ENCODE peak calls at places on chromosome 2, in five cellular contexts. One of them, this sample, is unnamed.

GRCh38 chr2:9422321-9423099 is 818 bp downstream of the ITGB1BP1 start:
- DNase-seq in OCI-LY7: peak
- DNase-seq in neural progenitor cell: peak
- DNase-seq in GM23338: peak
- DNase-seq in GM23248: peak
- DNase-seq in this sample: peak

GRCh38 chr2:14616342-14616741 is 16.2 kb upstream of the LRATD1 start:
- DNase-seq in OCI-LY7: no peak
- DNase-seq in GM23248: no peak
- DNase-seq in neural progenitor cell: no peak
- DNase-seq in GM23338: no peak
- DNase-seq in this sample: no peak

GRCh38 chr2:164145093-164145987 is 409.5 kb upstream of the FIGN start:
- DNase-seq in GM23248: peak
- DNase-seq in GM23338: no peak
- DNase-seq in OCI-LY7: no peak
- DNase-seq in neural progenitor cell: no peak
- DNase-seq in this sample: no peak

GRCh38 chr2:96533292-96534073 is 3.1 kb upstream of the ARID5A start:
- DNase-seq in GM23338: no peak
- DNase-seq in GM23248: peak
- DNase-seq in OCI-LY7: no peak
- DNase-seq in neural progenitor cell: no peak
- DNase-seq in this sample: no peak

GRCh38 chr2:239758325-239758877 is 266.7 kb downstream of the NDUFA10 start:
- DNase-seq in neural progenitor cell: no peak
- DNase-seq in GM23338: no peak
- DNase-seq in OCI-LY7: no peak
- DNase-seq in GM23248: peak
- DNase-seq in this sample: peak

GRCh38 chr2:57981369-57981768 is 65.2 kb upstream of the VRK2 start:
- DNase-seq in OCI-LY7: no peak
- DNase-seq in GM23248: peak
- DNase-seq in neural progenitor cell: no peak
- DNase-seq in GM23338: no peak
- DNase-seq in this sample: no peak

GRCh38 chr2:192000196-192000990 is 153.5 kb upstream of the CAVIN2 start:
- DNase-seq in GM23338: no peak
- DNase-seq in neural progenitor cell: no peak
- DNase-seq in OCI-LY7: no peak
- DNase-seq in GM23248: no peak
- DNase-seq in this sample: no peak

GRCh38 chr2:219001100-219001576 is 7.9 kb upstream of the CRYBA2 start:
- DNase-seq in neural progenitor cell: no peak
- DNase-seq in GM23248: no peak
- DNase-seq in GM23338: no peak
- DNase-seq in OCI-LY7: no peak
- DNase-seq in this sample: peak

GRCh38 chr2:61967262-61967661 is 61.8 kb downstream of the COMMD1 start:
- DNase-seq in neural progenitor cell: no peak
- DNase-seq in OCI-LY7: no peak
- DNase-seq in GM23338: no peak
- DNase-seq in GM23248: no peak
- DNase-seq in this sample: no peak

GRCh38 chr2:151799886-151800292 is 28.3 kb downstream of the ARL5A start:
- DNase-seq in GM23248: no peak
- DNase-seq in GM23338: no peak
- DNase-seq in neural progenitor cell: no peak
- DNase-seq in OCI-LY7: no peak
- DNase-seq in this sample: no peak

GRCh38 chr2:24047703-24048033 is 477 bp upstream of the WDCP start:
- DNase-seq in OCI-LY7: no peak
- DNase-seq in neural progenitor cell: no peak
- DNase-seq in GM23248: no peak
- DNase-seq in GM23338: peak
- DNase-seq in this sample: no peak

GRCh38 chr2:24049485-24050021 is at the start of gene FKBP1B:
- DNase-seq in GM23338: peak
- DNase-seq in GM23248: peak
- DNase-seq in neural progenitor cell: peak
- DNase-seq in OCI-LY7: peak
- DNase-seq in this sample: peak

GRCh38 chr2:24048662-24049484 is 668 bp upstream of the FKBP1B start:
- DNase-seq in OCI-LY7: peak
- DNase-seq in GM23338: peak
- DNase-seq in GM23248: no peak
- DNase-seq in neural progenitor cell: peak
- DNase-seq in this sample: no peak

GRCh38 chr2:24051833-24052232 is 2.3 kb downstream of the FKBP1B start:
- DNase-seq in neural progenitor cell: no peak
- DNase-seq in GM23248: no peak
- DNase-seq in GM23338: no peak
- DNase-seq in OCI-LY7: no peak
- DNase-seq in this sample: no peak

GRCh38 chr2:24050041-24050655 is 607 bp downstream of the FKBP1B start:
- DNase-seq in GM23338: peak
- DNase-seq in GM23248: peak
- DNase-seq in OCI-LY7: no peak
- DNase-seq in neural progenitor cell: peak
- DNase-seq in this sample: peak
- H2AFZ ChIP-seq in GM23338: peak
- H2AFZ ChIP-seq in GM23248: peak
- H2AFZ ChIP-seq in OCI-LY7: peak
- H2AFZ ChIP-seq in neural progenitor cell: peak
- H2AFZ ChIP-seq in this sample: peak

DNA sequence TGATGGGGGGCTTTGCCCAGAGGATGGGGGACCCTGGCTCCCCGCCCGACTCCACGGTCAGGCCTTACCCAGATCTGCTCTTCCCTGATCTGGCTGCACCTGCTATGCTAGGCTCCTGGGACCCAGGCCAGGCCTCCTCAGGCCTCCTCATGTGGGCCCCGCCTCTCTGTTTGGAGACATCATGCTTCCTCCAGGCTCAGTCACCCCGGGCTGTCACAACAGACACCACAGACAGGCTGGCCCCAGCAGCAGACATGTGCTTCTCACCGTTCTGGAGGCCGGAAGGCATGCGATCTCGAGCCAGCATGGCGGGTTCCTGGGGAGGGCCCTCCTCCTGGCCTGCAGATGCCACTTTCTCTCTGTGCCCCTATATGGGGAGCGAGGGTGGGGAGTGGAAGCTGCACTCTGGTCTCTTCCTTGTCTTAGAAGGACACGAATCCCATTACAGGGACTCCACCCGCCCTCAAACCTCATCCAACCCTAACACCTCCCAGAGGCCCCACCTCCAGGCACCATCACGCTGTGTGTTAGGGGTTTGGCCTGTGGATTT is 10.8 kb upstream of the NEU4 start:
- DNase-seq in GM23338: no peak
- DNase-seq in neural progenitor cell: no peak
- DNase-seq in GM23248: no peak
- DNase-seq in OCI-LY7: no peak
- DNase-seq in this sample: no peak
- TF ChIP-seq EZH2phosphoT487 in GM23338: no peak
- TF ChIP-seq EZH2phosphoT487 in neural progenitor cell: no peak
- TF ChIP-seq EZH2phosphoT487 in GM23248: no peak
- TF ChIP-seq EZH2phosphoT487 in OCI-LY7: no peak
- TF ChIP-seq EZH2phosphoT487 in this sample: no peak

GRCh38 chr2:71935291-71935848 is 212.3 kb downstream of the CYP26B1 start:
- DNase-seq in GM23338: no peak
- DNase-seq in GM23248: peak
- DNase-seq in neural progenitor cell: no peak
- DNase-seq in OCI-LY7: no peak
- DNase-seq in this sample: no peak
- H2AFZ ChIP-seq in GM23338: no peak
- H2AFZ ChIP-seq in GM23248: no peak
- H2AFZ ChIP-seq in neural progenitor cell: no peak
- H2AFZ ChIP-seq in OCI-LY7: no peak
- H2AFZ ChIP-seq in this sample: no peak

GRCh38 chr2:138621139-138621538 is 119.6 kb downstream of the SPOPL start:
- DNase-seq in OCI-LY7: no peak
- DNase-seq in GM23248: no peak
- DNase-seq in GM23338: no peak
- DNase-seq in neural progenitor cell: no peak
- DNase-seq in this sample: peak

GRCh38 chr2:138609446-138609845 is 107.9 kb downstream of the SPOPL start:
- DNase-seq in OCI-LY7: no peak
- DNase-seq in neural progenitor cell: no peak
- DNase-seq in GM23248: no peak
- DNase-seq in GM23338: no peak
- DNase-seq in this sample: no peak

GRCh38 chr2:138610201-138610945 is 108.8 kb downstream of the SPOPL start:
- DNase-seq in GM23248: no peak
- DNase-seq in GM23338: no peak
- DNase-seq in OCI-LY7: no peak
- DNase-seq in neural progenitor cell: no peak
- DNase-seq in this sample: no peak

GRCh38 chr2:138615257-138615656 is 113.7 kb downstream of the SPOPL start:
- DNase-seq in GM23248: peak
- DNase-seq in GM23338: no peak
- DNase-seq in neural progenitor cell: no peak
- DNase-seq in OCI-LY7: no peak
- DNase-seq in this sample: no peak
- TF ChIP-seq EZH2phosphoT487 in GM23248: no peak
- TF ChIP-seq EZH2phosphoT487 in GM23338: no peak
- TF ChIP-seq EZH2phosphoT487 in neural progenitor cell: no peak
- TF ChIP-seq EZH2phosphoT487 in OCI-LY7: no peak
- TF ChIP-seq EZH2phosphoT487 in this sample: no peak

GRCh38 chr2:204109681-204110080 is 173.1 kb downstream of the ICOS start:
- DNase-seq in GM23248: no peak
- DNase-seq in OCI-LY7: no peak
- DNase-seq in GM23338: no peak
- DNase-seq in neural progenitor cell: no peak
- DNase-seq in this sample: no peak
- H2AFZ ChIP-seq in GM23248: no peak
- H2AFZ ChIP-seq in OCI-LY7: peak
- H2AFZ ChIP-seq in GM23338: peak
- H2AFZ ChIP-seq in neural progenitor cell: peak
- H2AFZ ChIP-seq in this sample: no peak

GRCh38 chr2:136116111-136116812 is 1.7 kb downstream of the CXCR4 start:
- DNase-seq in neural progenitor cell: peak
- DNase-seq in OCI-LY7: peak
- DNase-seq in GM23338: peak
- DNase-seq in GM23248: peak
- DNase-seq in this sample: peak
- TF ChIP-seq EZH2phosphoT487 in neural progenitor cell: no peak
- TF ChIP-seq EZH2phosphoT487 in OCI-LY7: no peak
- TF ChIP-seq EZH2phosphoT487 in GM23338: no peak
- TF ChIP-seq EZH2phosphoT487 in GM23248: peak
- TF ChIP-seq EZH2phosphoT487 in this sample: no peak

GRCh38 chr2:128315122-128315828 is 3.4 kb downstream of the HS6ST1 start:
- DNase-seq in OCI-LY7: no peak
- DNase-seq in neural progenitor cell: peak
- DNase-seq in GM23248: no peak
- DNase-seq in GM23338: no peak
- DNase-seq in this sample: peak

GRCh38 chr2:128318776-128319456 is at the start of gene HS6ST1:
- DNase-seq in OCI-LY7: peak
- DNase-seq in GM23338: peak
- DNase-seq in neural progenitor cell: peak
- DNase-seq in GM23248: peak
- DNase-seq in this sample: peak

GRCh38 chr2:128316777-128317185 is 1.9 kb downstream of the HS6ST1 start:
- DNase-seq in neural progenitor cell: no peak
- DNase-seq in OCI-LY7: no peak
- DNase-seq in GM23338: no peak
- DNase-seq in GM23248: peak
- DNase-seq in this sample: peak

GRCh38 chr2:128315829-128316776 is 2.6 kb downstream of the HS6ST1 start:
- DNase-seq in neural progenitor cell: no peak
- DNase-seq in GM23338: no peak
- DNase-seq in GM23248: peak
- DNase-seq in OCI-LY7: peak
- DNase-seq in this sample: peak

DNA sequence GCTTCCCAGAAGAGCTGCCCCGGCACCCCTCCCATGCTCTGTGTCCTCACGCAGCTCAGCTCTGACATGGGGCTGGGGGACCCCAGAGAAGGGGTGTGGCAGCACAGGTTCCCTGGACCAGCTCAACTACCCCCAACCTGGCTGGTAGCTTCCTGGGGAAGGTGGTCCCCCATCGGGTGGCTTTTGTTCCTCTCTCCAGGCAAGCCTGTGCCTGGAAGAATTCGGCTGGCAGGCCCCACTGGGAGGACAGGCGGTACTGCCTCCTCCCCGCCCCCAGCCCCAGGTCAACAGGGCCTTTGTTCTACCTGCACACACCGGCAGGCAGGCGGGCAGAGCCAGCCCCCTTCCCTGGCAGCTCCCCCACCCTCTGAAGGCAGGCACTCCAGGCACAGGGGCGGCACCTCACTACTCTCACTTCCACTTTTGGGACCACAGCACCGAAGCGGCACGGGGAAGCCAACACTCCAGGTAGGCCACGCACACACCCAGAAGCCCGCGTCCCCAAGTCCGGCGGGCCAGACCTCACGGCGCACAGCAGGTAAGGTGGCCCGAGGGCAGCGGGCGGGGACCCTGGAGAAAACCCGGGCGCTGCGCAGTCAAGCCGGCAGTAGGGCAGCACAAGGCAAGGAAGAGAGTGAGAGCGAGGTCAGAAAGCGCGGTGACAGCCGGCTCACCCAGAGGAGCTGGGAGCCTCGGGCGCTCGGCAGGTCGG is 1.3 kb downstream of the HS6ST1 start:
- DNase-seq in GM23248: peak
- DNase-seq in GM23338: peak
- DNase-seq in neural progenitor cell: peak
- DNase-seq in OCI-LY7: peak
- DNase-seq in this sample: peak
- H2AFZ ChIP-seq in GM23248: no peak
- H2AFZ ChIP-seq in GM23338: no peak
- H2AFZ ChIP-seq in neural progenitor cell: no peak
- H2AFZ ChIP-seq in OCI-LY7: no peak
- H2AFZ ChIP-seq in this sample: no peak

DNA sequence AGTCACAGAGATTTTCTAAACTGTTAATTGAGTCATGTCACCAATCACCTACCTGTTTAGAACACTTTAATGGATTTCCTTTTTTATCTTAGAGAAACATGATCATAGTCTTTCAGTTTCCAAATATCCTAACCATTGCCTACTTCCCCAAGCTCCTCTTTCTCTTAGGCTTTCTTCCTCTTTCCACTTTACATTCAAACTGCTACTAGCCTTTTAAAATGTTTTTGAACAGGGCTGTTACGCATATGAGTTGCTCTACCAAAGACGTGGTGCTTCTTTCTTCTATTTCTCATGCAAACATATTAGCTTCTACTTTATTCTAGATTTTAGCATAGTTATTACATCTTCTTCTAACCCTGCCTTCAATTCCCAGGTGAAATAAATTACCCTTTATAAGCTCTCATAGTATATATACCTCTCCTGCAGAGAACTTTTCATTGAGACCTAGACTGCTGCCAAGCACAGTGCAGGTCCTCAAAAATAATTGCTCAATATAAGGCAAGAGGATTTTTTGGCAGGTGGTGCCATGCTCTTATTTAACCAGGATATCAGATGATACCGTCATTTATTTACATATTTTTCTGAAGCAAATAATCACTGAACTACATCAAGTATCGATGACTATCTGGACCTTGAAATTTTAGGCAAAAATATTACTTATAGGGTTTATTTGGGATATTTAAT is 937.1 kb downstream of the TSN start:
- DNase-seq in neural progenitor cell: no peak
- DNase-seq in GM23248: no peak
- DNase-seq in GM23338: no peak
- DNase-seq in OCI-LY7: no peak
- DNase-seq in this sample: no peak
- TF ChIP-seq EZH2phosphoT487 in neural progenitor cell: no peak
- TF ChIP-seq EZH2phosphoT487 in GM23248: no peak
- TF ChIP-seq EZH2phosphoT487 in GM23338: no peak
- TF ChIP-seq EZH2phosphoT487 in OCI-LY7: no peak
- TF ChIP-seq EZH2phosphoT487 in this sample: no peak